ENCODE peak calls at places on chromosomes 5 and 9, in ten cellular contexts. K, L, V, M, A, B, J, G, T and F are unnamed samples.
A peak's percentile ranks its signal among the peaks of the same experiment; 100 is the strongest.

GRCh38 chr9:36597412-36598178 is 24.9 kb downstream of the MELK start:
- DNase-seq in G (no peak), T (no peak), A (no peak), K (no peak), V (no peak), B (no peak), J (no peak), L (peak; percentile 58), M (no peak), F (no peak)

GRCh38 chr9:18482371-18482770 is 8.4 kb downstream of the ADAMTSL1 start:
- DNase-seq in J (no peak), A (no peak), V (no peak), B (no peak), G (no peak), M (no peak), L (no peak), T (no peak), K (no peak), F (no peak)

GRCh38 chr5:23042231-23042630 is 189.1 kb upstream of the CDH12 start:
- DNase-seq in G (no peak), L (no peak), K (no peak), B (no peak), M (no peak), V (no peak), T (no peak), J (no peak), A (no peak), F (no peak)

GRCh38 chr9:31597977-31598376 is 786.5 kb upstream of the ACO1 start:
- DNase-seq in J (no peak), B (no peak), A (no peak), T (no peak), M (peak; percentile 7), L (peak; percentile 12), G (no peak), V (no peak), K (no peak), F (no peak)

GRCh38 chr5:167895899-167896659 is 395.4 kb upstream of the WWC1 start:
- DNase-seq in J (peak; percentile 34), M (no peak), K (no peak), L (no peak), V (no peak), B (no peak), A (no peak), T (no peak), G (no peak), F (no peak)

GRCh38 chr5:179908528-179908927 is 831 bp upstream of the TBC1D9B start:
- DNase-seq in T (no peak), J (no peak), M (peak; percentile 20), L (no peak), V (no peak), K (peak; percentile 49), B (no peak), A (peak; percentile 92), G (no peak), F (peak; percentile 30)

GRCh38 chr9:93247099-93247865 is 63.3 kb downstream of the WNK2 start:
- DNase-seq in V (no peak), T (no peak), L (no peak), B (no peak), G (no peak), K (no peak), J (no peak), A (peak; percentile 90), M (no peak), F (no peak)

GRCh38 chr5:14153932-14154646 is 10.9 kb downstream of the TRIO start:
- DNase-seq in J (no peak), L (peak; percentile 72), B (no peak), M (no peak), K (no peak), G (peak; percentile 75), V (peak; percentile 79), T (no peak), A (no peak), F (peak; percentile 48)

GRCh38 chr5:131977212-131977604 is 31.7 kb upstream of the MEIKIN start:
- DNase-seq in L (no peak), G (peak; percentile 40), B (no peak), J (no peak), T (no peak), K (no peak), A (no peak), M (no peak), V (no peak), F (no peak)

GRCh38 chr5:123545506-123545905 is 33.5 kb downstream of the CSNK1G3 start:
- DNase-seq in T (no peak), B (no peak), J (no peak), L (no peak), K (peak; percentile 18), M (peak; percentile 42), V (no peak), A (no peak), G (no peak), F (no peak)

GRCh38 chr5:138647261-138647788 is 72.1 kb upstream of the HSPA9 start:
- DNase-seq in V (no peak), T (no peak), M (no peak), B (no peak), G (no peak), J (no peak), A (no peak), L (no peak), K (no peak), F (no peak)

GRCh38 chr5:43039468-43040286 is 442 bp downstream of the ANXA2R start:
- DNase-seq in V (peak; percentile 60), B (peak; percentile 53), M (peak; percentile 76), J (peak; percentile 91), A (no peak), L (peak; percentile 78), K (peak; percentile 70), G (peak; percentile 81), T (no peak), F (peak; percentile 52)

GRCh38 chr5:33679791-33680190 is 212.0 kb downstream of the ADAMTS12 start:
- DNase-seq in V (no peak), G (no peak), B (no peak), A (no peak), K (no peak), T (no peak), J (no peak), M (no peak), L (no peak), F (no peak)

GRCh38 chr9:107890921-107891465 is 401.4 kb upstream of the KLF4 start:
- DNase-seq in J (peak; percentile 6), G (no peak), M (no peak), T (no peak), V (no peak), A (no peak), B (no peak), L (no peak), K (no peak), F (no peak)

GRCh38 chr9:75130621-75131020 is 42.3 kb downstream of the OSTF1 start:
- DNase-seq in J (no peak), L (peak; percentile 16), G (no peak), V (no peak), K (no peak), B (no peak), T (no peak), A (no peak), M (no peak), F (no peak)

GRCh38 chr5:84287964-84288363 is 96.7 kb downstream of the EDIL3 start:
- DNase-seq in L (peak; percentile 83), V (no peak), T (peak; percentile 44), K (no peak), G (no peak), A (no peak), M (no peak), J (no peak), B (no peak), F (no peak)

GRCh38 chr5:88692979-88693932 is 189.7 kb downstream of the MEF2C start:
- DNase-seq in J (no peak), M (no peak), V (no peak), G (no peak), L (no peak), T (no peak), A (no peak), B (no peak), K (no peak), F (no peak)
- TF ChIP-seq CTCF in J (no peak), M (no peak), V (no peak), G (no peak), L (no peak), T (no peak), A (no peak), B (no peak), K (no peak), F (no peak)

DNA sequence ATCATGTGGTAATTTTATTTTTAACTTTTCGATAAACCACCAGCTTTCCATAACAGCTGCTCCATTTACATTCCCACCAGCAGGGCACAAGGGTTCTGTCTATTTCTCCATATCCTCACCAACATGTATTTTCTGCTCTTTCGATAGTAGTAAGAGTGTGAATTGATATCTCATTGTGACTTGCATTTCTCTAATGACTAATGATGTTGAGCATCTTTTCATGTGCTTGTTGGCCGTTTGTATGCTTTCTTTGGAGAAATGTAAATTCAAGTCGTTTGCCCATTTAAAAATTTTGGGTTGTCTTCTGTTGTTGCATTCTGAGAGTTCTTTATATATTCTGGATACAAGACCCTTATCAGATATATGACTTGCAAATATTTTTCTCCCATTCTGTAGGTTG is 45.9 kb downstream of the PSD2 start:
- DNase-seq in B (no peak), A (no peak), M (no peak), T (no peak), L (no peak), V (no peak), J (no peak), K (no peak), G (no peak), F (no peak)
- TF ChIP-seq CTCF in B (no peak), A (peak; percentile 21), M (no peak), T (peak; percentile 6), L (peak; percentile 12), V (no peak), J (no peak), K (no peak), G (no peak), F (no peak)

DNA sequence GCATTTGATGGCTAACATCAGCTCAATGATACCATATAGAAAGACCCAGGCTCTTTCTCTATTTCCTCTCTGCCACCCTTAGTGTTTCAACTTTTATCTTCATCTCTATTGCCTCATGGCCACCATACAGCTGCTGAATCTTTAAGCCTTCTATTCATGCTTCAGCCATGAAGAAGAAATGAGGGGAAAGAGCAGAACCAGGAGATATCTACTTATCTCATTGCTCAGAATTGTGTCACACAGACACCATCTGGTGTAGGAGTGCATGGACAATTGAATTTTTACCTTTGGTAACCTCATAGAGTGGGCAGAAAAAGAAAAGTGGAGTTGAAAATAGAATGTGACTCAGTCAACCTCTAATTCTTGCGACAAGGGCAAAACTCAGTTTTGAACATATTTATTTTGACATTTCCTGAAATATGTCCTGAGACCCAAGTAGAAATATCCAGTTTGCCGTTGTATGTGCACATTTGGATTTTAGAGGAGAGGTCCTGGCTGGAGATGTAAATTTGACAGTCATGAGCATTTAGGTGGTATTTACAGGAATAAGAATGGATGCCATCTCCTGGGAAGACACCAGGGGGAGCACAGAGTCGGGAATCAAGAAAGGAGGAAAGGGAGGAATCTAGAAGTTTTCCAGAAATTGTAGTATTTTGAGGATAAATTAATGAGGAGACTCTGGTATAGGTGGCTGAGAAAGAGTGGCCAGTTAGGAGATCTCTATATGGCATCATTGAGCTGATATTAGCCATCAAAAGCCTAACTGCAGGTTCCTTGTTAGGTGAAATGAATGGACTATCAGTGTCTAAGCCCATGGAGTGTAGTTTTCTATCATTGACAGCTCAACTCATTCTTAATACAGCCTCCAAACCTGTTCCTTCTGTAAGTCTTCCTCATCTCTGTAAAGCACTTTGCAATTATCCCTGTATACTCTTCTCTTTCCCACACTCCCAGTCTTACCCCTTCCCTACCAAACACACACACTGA is 7.0 kb downstream of the GAPT start:
- DNase-seq in T (peak; percentile 6), M (no peak), L (peak; percentile 18), V (no peak), J (no peak), G (no peak), K (peak; percentile 67), A (no peak), B (no peak), F (peak; percentile 62)
- TF ChIP-seq CTCF in T (peak; percentile 87), M (no peak), L (peak; percentile 84), V (peak; percentile 48), J (peak; percentile 80), G (peak; percentile 71), K (peak; percentile 85), A (peak; percentile 86), B (no peak), F (peak; percentile 76)

GRCh38 chr9:132546148-132547051 is 36.0 kb upstream of the BARHL1 start:
- DNase-seq in J (no peak), K (peak; percentile 81), T (no peak), L (peak; percentile 1), A (peak; percentile 67), G (no peak), B (no peak), V (no peak), M (peak; percentile 9), F (peak; percentile 78)
- TF ChIP-seq CTCF in J (peak; percentile 49), K (peak; percentile 86), T (peak; percentile 41), L (peak; percentile 54), A (peak; percentile 77), G (no peak), B (no peak), V (no peak), M (peak; percentile 70), F (peak; percentile 68)